ENCODE peak calls at places on chromosomes 4 and X, in six cellular contexts. One of them, this sample, is unnamed.

GRCh38 chr4:117164338-117164737 is 79.0 kb upstream of the TRAM1L1 start:
- DNase-seq in anterior cingulate cortex: no peak
- DNase-seq in spleen: no peak
- DNase-seq in T-cell: no peak
- DNase-seq in HEK293T: no peak
- DNase-seq in iris pigment epithelial cell: no peak
- DNase-seq in this sample: no peak

GRCh38 chr4:1868293-1868692 is 2.9 kb upstream of the NSD2 start:
- DNase-seq in T-cell: no peak
- DNase-seq in HEK293T: no peak
- DNase-seq in iris pigment epithelial cell: no peak
- DNase-seq in anterior cingulate cortex: no peak
- DNase-seq in spleen: no peak
- DNase-seq in this sample: no peak

GRCh38 chr4:107130157-107130556 is 94.0 kb upstream of the DKK2 start:
- DNase-seq in anterior cingulate cortex: no peak
- DNase-seq in HEK293T: no peak
- DNase-seq in spleen: no peak
- DNase-seq in T-cell: no peak
- DNase-seq in iris pigment epithelial cell: peak
- DNase-seq in this sample: peak

GRCh38 chrX:118864063-118864630 is 40.5 kb downstream of the ZCCHC12 start:
- DNase-seq in T-cell: no peak
- DNase-seq in iris pigment epithelial cell: no peak
- DNase-seq in HEK293T: no peak
- DNase-seq in spleen: no peak
- DNase-seq in anterior cingulate cortex: no peak
- DNase-seq in this sample: no peak

GRCh38 chr4:5711479-5712184 is 631 bp downstream of the EVC start:
- DNase-seq in T-cell: no peak
- DNase-seq in HEK293T: no peak
- DNase-seq in spleen: no peak
- DNase-seq in iris pigment epithelial cell: peak
- DNase-seq in anterior cingulate cortex: no peak
- DNase-seq in this sample: peak

GRCh38 chrX:12378263-12378662 is 240.0 kb downstream of the FRMPD4 start:
- DNase-seq in HEK293T: no peak
- DNase-seq in spleen: no peak
- DNase-seq in anterior cingulate cortex: no peak
- DNase-seq in iris pigment epithelial cell: no peak
- DNase-seq in T-cell: no peak
- DNase-seq in this sample: no peak

GRCh38 chrX:29561417-29561816 is 653.9 kb upstream of the MAGEB2 start:
- DNase-seq in spleen: no peak
- DNase-seq in iris pigment epithelial cell: peak
- DNase-seq in T-cell: no peak
- DNase-seq in anterior cingulate cortex: no peak
- DNase-seq in HEK293T: no peak
- DNase-seq in this sample: no peak

GRCh38 chr4:176838611-176839411 is 46.1 kb upstream of the VEGFC start:
- DNase-seq in anterior cingulate cortex: no peak
- DNase-seq in T-cell: no peak
- DNase-seq in HEK293T: no peak
- DNase-seq in spleen: no peak
- DNase-seq in iris pigment epithelial cell: peak
- DNase-seq in this sample: peak

GRCh38 chrX:23742693-23743622 is at the start of gene ACOT9:
- DNase-seq in spleen: peak
- DNase-seq in anterior cingulate cortex: peak
- DNase-seq in iris pigment epithelial cell: peak
- DNase-seq in HEK293T: peak
- DNase-seq in T-cell: peak
- DNase-seq in this sample: peak

GRCh38 chrX:125203737-125204578 is 115.7 kb upstream of the TEX13C start:
- DNase-seq in T-cell: no peak
- DNase-seq in HEK293T: no peak
- DNase-seq in iris pigment epithelial cell: no peak
- DNase-seq in spleen: peak
- DNase-seq in anterior cingulate cortex: peak
- DNase-seq in this sample: no peak

GRCh38 chr4:56723201-56723605 is 42.1 kb upstream of the HOPX start:
- DNase-seq in anterior cingulate cortex: no peak
- DNase-seq in HEK293T: no peak
- DNase-seq in iris pigment epithelial cell: no peak
- DNase-seq in spleen: no peak
- DNase-seq in T-cell: no peak
- DNase-seq in this sample: no peak

GRCh38 chrX:78673256-78673655 is 14.1 kb upstream of the RTL3 start:
- DNase-seq in spleen: no peak
- DNase-seq in HEK293T: no peak
- DNase-seq in T-cell: no peak
- DNase-seq in anterior cingulate cortex: no peak
- DNase-seq in iris pigment epithelial cell: peak
- DNase-seq in this sample: no peak

GRCh38 chr4:153110739-153111138 is 93.5 kb upstream of the TRIM2 start:
- DNase-seq in HEK293T: no peak
- DNase-seq in T-cell: no peak
- DNase-seq in anterior cingulate cortex: no peak
- DNase-seq in iris pigment epithelial cell: no peak
- DNase-seq in spleen: no peak
- DNase-seq in this sample: no peak

GRCh38 chr4:129350800-129351199 is 254.8 kb downstream of the C4orf33 start:
- DNase-seq in iris pigment epithelial cell: no peak
- DNase-seq in T-cell: no peak
- DNase-seq in HEK293T: no peak
- DNase-seq in spleen: no peak
- DNase-seq in anterior cingulate cortex: no peak
- DNase-seq in this sample: no peak

This sample was measured in ELR.